ENCODE peak calls at places on chromosomes 11 and 22, in nine cellular contexts. One of them, this sample, is unnamed.

GRCh38 chr22:28112130-28112529 is 193.1 kb upstream of the PITPNB start:
- DNase-seq in HFF-Myc: no peak
- DNase-seq in foreskin fibroblast: no peak
- DNase-seq in H1: no peak
- DNase-seq in coronary artery: no peak
- DNase-seq in mucosa of descending colon: no peak
- DNase-seq in AG09309: no peak
- DNase-seq in IMR-90: no peak
- DNase-seq in WTC11: no peak
- DNase-seq in this sample: no peak

GRCh38 chr11:80330302-80330701 is 889.5 kb upstream of the TENM4 start:
- DNase-seq in HFF-Myc: no peak
- DNase-seq in foreskin fibroblast: no peak
- DNase-seq in H1: no peak
- DNase-seq in coronary artery: no peak
- DNase-seq in mucosa of descending colon: no peak
- DNase-seq in AG09309: no peak
- DNase-seq in IMR-90: peak; percentile 51
- DNase-seq in WTC11: no peak
- DNase-seq in this sample: no peak

GRCh38 chr11:118929496-118930151 is 3.9 kb upstream of the BCL9L start:
- DNase-seq in HFF-Myc: no peak
- DNase-seq in foreskin fibroblast: peak; percentile 81
- DNase-seq in H1: no peak
- DNase-seq in coronary artery: peak; percentile 93
- DNase-seq in mucosa of descending colon: peak; percentile 91
- DNase-seq in AG09309: no peak
- DNase-seq in IMR-90: peak; percentile 77
- DNase-seq in WTC11: peak; percentile 75
- DNase-seq in this sample: peak; percentile 84

GRCh38 chr11:125941241-125941605 is 4.6 kb upstream of the VSIG10L2 start:
- DNase-seq in HFF-Myc: no peak
- DNase-seq in foreskin fibroblast: no peak
- DNase-seq in H1: no peak
- DNase-seq in coronary artery: peak; percentile 52
- DNase-seq in mucosa of descending colon: no peak
- DNase-seq in AG09309: no peak
- DNase-seq in IMR-90: no peak
- DNase-seq in WTC11: no peak
- DNase-seq in this sample: no peak

GRCh38 chr11:65719887-65720236 is 736 bp downstream of the RNASEH2C start:
- DNase-seq in HFF-Myc: no peak
- DNase-seq in foreskin fibroblast: peak; percentile 72
- DNase-seq in H1: no peak
- DNase-seq in coronary artery: no peak
- DNase-seq in mucosa of descending colon: no peak
- DNase-seq in AG09309: no peak
- DNase-seq in IMR-90: peak; percentile 36
- DNase-seq in WTC11: no peak
- DNase-seq in this sample: no peak

GRCh38 chr11:57638811-57639320 is 10.8 kb downstream of the YPEL4 start:
- DNase-seq in HFF-Myc: no peak
- DNase-seq in foreskin fibroblast: peak; percentile 19
- DNase-seq in H1: no peak
- DNase-seq in coronary artery: no peak
- DNase-seq in mucosa of descending colon: no peak
- DNase-seq in AG09309: no peak
- DNase-seq in IMR-90: no peak
- DNase-seq in WTC11: peak; percentile 44
- DNase-seq in this sample: peak; percentile 46

GRCh38 chr11:18064450-18065048 is 18.5 kb upstream of the TPH1 start:
- DNase-seq in HFF-Myc: no peak
- DNase-seq in foreskin fibroblast: no peak
- DNase-seq in H1: no peak
- DNase-seq in coronary artery: no peak
- DNase-seq in mucosa of descending colon: no peak
- DNase-seq in AG09309: no peak
- DNase-seq in IMR-90: no peak
- DNase-seq in WTC11: no peak
- DNase-seq in this sample: no peak

GRCh38 chr22:44571566-44572413 is 73.8 kb upstream of the RTL6 start:
- DNase-seq in HFF-Myc: no peak
- DNase-seq in foreskin fibroblast: no peak
- DNase-seq in H1: no peak
- DNase-seq in coronary artery: no peak
- DNase-seq in mucosa of descending colon: no peak
- DNase-seq in AG09309: no peak
- DNase-seq in IMR-90: no peak
- DNase-seq in WTC11: no peak
- DNase-seq in this sample: no peak

GRCh38 chr11:77191823-77192495 is 63.9 kb downstream of the MYO7A start:
- DNase-seq in HFF-Myc: peak; percentile 5
- DNase-seq in foreskin fibroblast: no peak
- DNase-seq in H1: peak; percentile 88
- DNase-seq in coronary artery: no peak
- DNase-seq in mucosa of descending colon: peak; percentile 87
- DNase-seq in AG09309: no peak
- DNase-seq in IMR-90: peak; percentile 20
- DNase-seq in WTC11: peak; percentile 94
- DNase-seq in this sample: peak; percentile 82

GRCh38 chr22:23361676-23362075 is 181.4 kb downstream of the BCR start:
- DNase-seq in HFF-Myc: no peak
- DNase-seq in foreskin fibroblast: no peak
- DNase-seq in H1: no peak
- DNase-seq in coronary artery: no peak
- DNase-seq in mucosa of descending colon: no peak
- DNase-seq in AG09309: no peak
- DNase-seq in IMR-90: no peak
- DNase-seq in WTC11: no peak
- DNase-seq in this sample: no peak

GRCh38 chr11:107563702-107564101 is 1.8 kb downstream of the ALKBH8 start:
- DNase-seq in HFF-Myc: peak; percentile 41
- DNase-seq in foreskin fibroblast: peak; percentile 77
- DNase-seq in H1: no peak
- DNase-seq in coronary artery: no peak
- DNase-seq in mucosa of descending colon: peak; percentile 47
- DNase-seq in AG09309: no peak
- DNase-seq in IMR-90: peak; percentile 66
- DNase-seq in WTC11: no peak
- DNase-seq in this sample: peak; percentile 21

GRCh38 chr22:37894939-37895670 is 11.0 kb upstream of the MICALL1 start:
- DNase-seq in HFF-Myc: no peak
- DNase-seq in foreskin fibroblast: no peak
- DNase-seq in H1: no peak
- DNase-seq in coronary artery: no peak
- DNase-seq in mucosa of descending colon: no peak
- DNase-seq in AG09309: no peak
- DNase-seq in IMR-90: no peak
- DNase-seq in WTC11: peak; percentile 41
- DNase-seq in this sample: peak; percentile 13

GRCh38 chr11:77547047-77547836 is 42.5 kb upstream of the AQP11 start:
- DNase-seq in HFF-Myc: no peak
- DNase-seq in foreskin fibroblast: no peak
- DNase-seq in H1: no peak
- DNase-seq in coronary artery: no peak
- DNase-seq in mucosa of descending colon: no peak
- DNase-seq in AG09309: no peak
- DNase-seq in IMR-90: no peak
- DNase-seq in WTC11: no peak
- DNase-seq in this sample: no peak

GRCh38 chr11:14414470-14415461 is 55.8 kb upstream of the RRAS2 start:
- DNase-seq in HFF-Myc: no peak
- DNase-seq in foreskin fibroblast: no peak
- DNase-seq in H1: no peak
- DNase-seq in coronary artery: no peak
- DNase-seq in mucosa of descending colon: peak; percentile 7
- DNase-seq in AG09309: no peak
- DNase-seq in IMR-90: peak; percentile 55
- DNase-seq in WTC11: no peak
- DNase-seq in this sample: no peak

GRCh38 chr11:14417186-14417585 is 58.2 kb upstream of the RRAS2 start:
- DNase-seq in HFF-Myc: no peak
- DNase-seq in foreskin fibroblast: peak; percentile 32
- DNase-seq in H1: no peak
- DNase-seq in coronary artery: no peak
- DNase-seq in mucosa of descending colon: no peak
- DNase-seq in AG09309: no peak
- DNase-seq in IMR-90: peak; percentile 10
- DNase-seq in WTC11: no peak
- DNase-seq in this sample: no peak

GRCh38 chr11:14409891-14410290 is 50.9 kb upstream of the RRAS2 start:
- DNase-seq in HFF-Myc: no peak
- DNase-seq in foreskin fibroblast: no peak
- DNase-seq in H1: no peak
- DNase-seq in coronary artery: no peak
- DNase-seq in mucosa of descending colon: no peak
- DNase-seq in AG09309: no peak
- DNase-seq in IMR-90: no peak
- DNase-seq in WTC11: no peak
- DNase-seq in this sample: no peak

GRCh38 chr11:14411818-14412217 is 52.8 kb upstream of the RRAS2 start:
- DNase-seq in HFF-Myc: peak; percentile 56
- DNase-seq in foreskin fibroblast: peak; percentile 97
- DNase-seq in H1: no peak
- DNase-seq in coronary artery: no peak
- DNase-seq in mucosa of descending colon: no peak
- DNase-seq in AG09309: peak; percentile 75
- DNase-seq in IMR-90: peak; percentile 89
- DNase-seq in WTC11: no peak
- DNase-seq in this sample: no peak

DNA sequence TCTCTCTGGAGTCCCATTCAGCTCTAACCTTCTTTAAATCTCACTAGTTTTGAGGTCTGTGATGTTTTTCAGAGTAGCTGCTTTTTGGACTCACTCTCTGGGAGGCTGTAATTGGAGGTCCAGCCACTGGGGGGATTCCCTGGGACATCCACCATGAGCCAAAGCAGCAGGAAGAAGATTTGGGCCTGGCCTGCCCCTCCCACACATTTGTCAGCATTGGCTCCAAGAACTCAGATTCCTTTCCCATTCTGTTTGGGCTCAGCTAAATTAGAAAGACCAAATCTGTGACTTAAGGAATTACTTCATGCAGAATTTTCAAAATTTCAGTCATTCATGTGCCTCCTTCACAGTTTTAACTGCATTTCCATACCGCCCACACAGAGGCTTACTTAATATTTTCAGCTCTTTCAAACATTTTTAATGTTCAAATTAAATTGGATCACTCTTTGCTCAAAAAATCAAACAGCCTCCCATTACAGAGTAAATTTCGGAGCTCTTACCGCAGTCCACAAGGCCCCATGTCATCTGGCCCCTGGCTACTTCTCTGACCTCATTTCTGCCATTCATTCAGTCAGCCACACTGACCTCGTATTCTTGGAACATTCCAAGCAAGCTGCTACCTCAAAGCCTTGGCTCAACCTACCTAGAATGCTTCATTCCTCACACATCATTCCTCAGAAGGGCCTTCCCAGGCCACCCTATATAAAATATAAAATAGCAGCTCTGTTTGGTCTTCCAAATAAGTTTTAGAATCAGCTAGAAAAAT is 54.5 kb upstream of the RRAS2 start:
- DNase-seq in HFF-Myc: no peak
- DNase-seq in foreskin fibroblast: peak; percentile 86
- DNase-seq in H1: peak; percentile 43
- DNase-seq in coronary artery: no peak
- DNase-seq in mucosa of descending colon: no peak
- DNase-seq in AG09309: no peak
- DNase-seq in IMR-90: peak; percentile 58
- DNase-seq in WTC11: peak; percentile 64
- DNase-seq in this sample: no peak
- TF ChIP-seq CTCF in HFF-Myc: peak; percentile 29
- TF ChIP-seq CTCF in foreskin fibroblast: peak; percentile 36
- TF ChIP-seq CTCF in H1: peak; percentile 64
- TF ChIP-seq CTCF in coronary artery: no peak
- TF ChIP-seq CTCF in mucosa of descending colon: no peak
- TF ChIP-seq CTCF in AG09309: peak; percentile 47
- TF ChIP-seq CTCF in IMR-90: peak; percentile 33
- TF ChIP-seq CTCF in WTC11: peak; percentile 52
- TF ChIP-seq CTCF in this sample: no peak

DNA sequence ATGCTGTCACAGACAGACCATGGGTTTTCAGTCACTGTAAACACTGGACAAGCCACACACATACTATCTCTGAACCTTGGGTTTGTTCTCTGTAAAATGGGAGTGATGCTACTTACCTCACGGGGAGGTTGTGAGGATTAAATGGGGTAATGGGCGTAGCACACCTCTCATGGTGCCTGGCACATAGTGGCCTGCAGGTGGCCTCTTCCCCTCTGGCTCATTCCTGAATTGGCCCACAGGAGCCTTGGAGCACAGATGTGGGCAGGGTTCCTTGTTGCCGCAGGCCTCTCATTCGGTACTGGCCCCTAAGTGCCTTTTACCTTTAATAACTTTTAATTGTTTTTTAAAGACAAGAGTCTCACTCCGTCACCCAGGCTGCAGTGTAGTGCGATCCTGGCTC is 11.7 kb downstream of the MICAL2 start:
- DNase-seq in HFF-Myc: no peak
- DNase-seq in foreskin fibroblast: no peak
- DNase-seq in H1: no peak
- DNase-seq in coronary artery: no peak
- DNase-seq in mucosa of descending colon: no peak
- DNase-seq in AG09309: no peak
- DNase-seq in IMR-90: no peak
- DNase-seq in WTC11: peak; percentile 60
- DNase-seq in this sample: no peak
- TF ChIP-seq CTCF in HFF-Myc: peak; percentile 50
- TF ChIP-seq CTCF in foreskin fibroblast: peak; percentile 29
- TF ChIP-seq CTCF in H1: peak; percentile 87
- TF ChIP-seq CTCF in coronary artery: peak; percentile 29
- TF ChIP-seq CTCF in mucosa of descending colon: no peak
- TF ChIP-seq CTCF in AG09309: no peak
- TF ChIP-seq CTCF in IMR-90: peak; percentile 36
- TF ChIP-seq CTCF in WTC11: peak; percentile 31
- TF ChIP-seq CTCF in this sample: peak; percentile 31

GRCh38 chr11:122882809-122883681 is 486 bp downstream of the JHY start:
- DNase-seq in HFF-Myc: no peak
- DNase-seq in foreskin fibroblast: peak; percentile 72
- DNase-seq in H1: no peak
- DNase-seq in coronary artery: peak; percentile 78
- DNase-seq in mucosa of descending colon: peak; percentile 68
- DNase-seq in AG09309: no peak
- DNase-seq in IMR-90: peak; percentile 55
- DNase-seq in WTC11: peak; percentile 74
- DNase-seq in this sample: peak; percentile 76
- TF ChIP-seq CTCF in HFF-Myc: no peak
- TF ChIP-seq CTCF in foreskin fibroblast: no peak
- TF ChIP-seq CTCF in H1: no peak
- TF ChIP-seq CTCF in coronary artery: no peak
- TF ChIP-seq CTCF in mucosa of descending colon: no peak
- TF ChIP-seq CTCF in AG09309: no peak
- TF ChIP-seq CTCF in IMR-90: no peak
- TF ChIP-seq CTCF in WTC11: no peak
- TF ChIP-seq CTCF in this sample: no peak

GRCh38 chr11:112439614-112440013 is 179.0 kb upstream of the PLET1 start:
- DNase-seq in HFF-Myc: no peak
- DNase-seq in foreskin fibroblast: no peak
- DNase-seq in H1: no peak
- DNase-seq in coronary artery: no peak
- DNase-seq in mucosa of descending colon: no peak
- DNase-seq in AG09309: no peak
- DNase-seq in IMR-90: no peak
- DNase-seq in WTC11: no peak
- DNase-seq in this sample: no peak

GRCh38 chr11:112437096-112437495 is 176.4 kb upstream of the PLET1 start:
- DNase-seq in HFF-Myc: no peak
- DNase-seq in foreskin fibroblast: no peak
- DNase-seq in H1: no peak
- DNase-seq in coronary artery: no peak
- DNase-seq in mucosa of descending colon: no peak
- DNase-seq in AG09309: no peak
- DNase-seq in IMR-90: no peak
- DNase-seq in WTC11: no peak
- DNase-seq in this sample: no peak

GRCh38 chr11:112440518-112440917 is 179.9 kb upstream of the PLET1 start:
- DNase-seq in HFF-Myc: no peak
- DNase-seq in foreskin fibroblast: no peak
- DNase-seq in H1: peak; percentile 29
- DNase-seq in coronary artery: no peak
- DNase-seq in mucosa of descending colon: no peak
- DNase-seq in AG09309: no peak
- DNase-seq in IMR-90: no peak
- DNase-seq in WTC11: peak; percentile 62
- DNase-seq in this sample: no peak
- TF ChIP-seq CTCF in HFF-Myc: peak; percentile 26
- TF ChIP-seq CTCF in foreskin fibroblast: no peak
- TF ChIP-seq CTCF in H1: peak; percentile 86
- TF ChIP-seq CTCF in coronary artery: no peak
- TF ChIP-seq CTCF in mucosa of descending colon: no peak
- TF ChIP-seq CTCF in AG09309: peak; percentile 4
- TF ChIP-seq CTCF in IMR-90: no peak
- TF ChIP-seq CTCF in WTC11: peak; percentile 67
- TF ChIP-seq CTCF in this sample: peak; percentile 33

This sample was measured in nephron progenitor cell.